ENCODE peak calls at places on chromosomes 7 and 10, in nine cellular contexts. One of them, this sample, is unnamed.

GRCh38 chr10:93757766-93758509 is at the start of gene LGI1:
- DNase-seq in ovary: no peak
- DNase-seq in A549: no peak
- DNase-seq in GM23248: peak; percentile 33
- DNase-seq in foreskin fibroblast: no peak
- DNase-seq in lower lobe of right lung: no peak
- DNase-seq in fibroblast of pulmonary artery: peak; percentile 22
- DNase-seq in aorta: no peak
- DNase-seq in NB4: no peak
- DNase-seq in this sample: no peak

GRCh38 chr10:125692932-125693847 is 10.2 kb upstream of the TEX36 start:
- DNase-seq in ovary: no peak
- DNase-seq in aorta: no peak
- DNase-seq in NB4: no peak
- DNase-seq in lower lobe of right lung: no peak
- DNase-seq in foreskin fibroblast: peak; percentile 77
- DNase-seq in fibroblast of pulmonary artery: no peak
- DNase-seq in GM23248: peak; percentile 84
- DNase-seq in A549: no peak
- DNase-seq in this sample: peak; percentile 68

GRCh38 chr10:60611291-60611747 is 167.0 kb upstream of the CDK1 start:
- DNase-seq in fibroblast of pulmonary artery: peak; percentile 80
- DNase-seq in NB4: no peak
- DNase-seq in A549: peak; percentile 21
- DNase-seq in ovary: no peak
- DNase-seq in GM23248: peak; percentile 92
- DNase-seq in lower lobe of right lung: no peak
- DNase-seq in foreskin fibroblast: peak; percentile 83
- DNase-seq in aorta: no peak
- DNase-seq in this sample: no peak

GRCh38 chr7:105006367-105007139 is 7.5 kb upstream of the KMT2E start:
- DNase-seq in NB4: no peak
- DNase-seq in ovary: no peak
- DNase-seq in fibroblast of pulmonary artery: no peak
- DNase-seq in aorta: no peak
- DNase-seq in GM23248: no peak
- DNase-seq in lower lobe of right lung: no peak
- DNase-seq in foreskin fibroblast: no peak
- DNase-seq in A549: no peak
- DNase-seq in this sample: no peak

GRCh38 chr10:96044686-96045085 is 1.3 kb downstream of the CCNJ start:
- DNase-seq in aorta: no peak
- DNase-seq in GM23248: peak; percentile 75
- DNase-seq in foreskin fibroblast: peak; percentile 54
- DNase-seq in NB4: peak; percentile 79
- DNase-seq in fibroblast of pulmonary artery: peak; percentile 65
- DNase-seq in lower lobe of right lung: no peak
- DNase-seq in ovary: no peak
- DNase-seq in A549: no peak
- DNase-seq in this sample: no peak

GRCh38 chr10:541041-541440 is 148.4 kb downstream of the DIP2C start:
- DNase-seq in lower lobe of right lung: no peak
- DNase-seq in NB4: no peak
- DNase-seq in fibroblast of pulmonary artery: no peak
- DNase-seq in aorta: no peak
- DNase-seq in A549: no peak
- DNase-seq in GM23248: no peak
- DNase-seq in foreskin fibroblast: no peak
- DNase-seq in ovary: no peak
- DNase-seq in this sample: no peak

GRCh38 chr7:157020514-157021070 is 10.1 kb upstream of the MNX1 start:
- DNase-seq in A549: no peak
- DNase-seq in fibroblast of pulmonary artery: no peak
- DNase-seq in ovary: no peak
- DNase-seq in GM23248: no peak
- DNase-seq in aorta: no peak
- DNase-seq in NB4: no peak
- DNase-seq in lower lobe of right lung: no peak
- DNase-seq in foreskin fibroblast: no peak
- DNase-seq in this sample: no peak

GRCh38 chr10:79314761-79315601 is 32.3 kb upstream of the PPIF start:
- DNase-seq in NB4: no peak
- DNase-seq in fibroblast of pulmonary artery: no peak
- DNase-seq in aorta: no peak
- DNase-seq in ovary: no peak
- DNase-seq in GM23248: peak; percentile 27
- DNase-seq in lower lobe of right lung: peak; percentile 41
- DNase-seq in A549: no peak
- DNase-seq in foreskin fibroblast: no peak
- DNase-seq in this sample: no peak

GRCh38 chr7:24384362-24385030 is 100.5 kb downstream of the NPY start:
- DNase-seq in NB4: no peak
- DNase-seq in fibroblast of pulmonary artery: no peak
- DNase-seq in ovary: no peak
- DNase-seq in foreskin fibroblast: no peak
- DNase-seq in GM23248: no peak
- DNase-seq in lower lobe of right lung: no peak
- DNase-seq in aorta: no peak
- DNase-seq in A549: no peak
- DNase-seq in this sample: no peak

GRCh38 chr7:15457959-15458955 is 103.6 kb downstream of the AGMO start:
- DNase-seq in A549: no peak
- DNase-seq in lower lobe of right lung: no peak
- DNase-seq in GM23248: peak; percentile 15
- DNase-seq in ovary: no peak
- DNase-seq in aorta: no peak
- DNase-seq in foreskin fibroblast: no peak
- DNase-seq in fibroblast of pulmonary artery: no peak
- DNase-seq in NB4: no peak
- DNase-seq in this sample: no peak

GRCh38 chr10:36759111-36759805 is 366.1 kb upstream of the ANKRD30A start:
- DNase-seq in foreskin fibroblast: no peak
- DNase-seq in ovary: peak; percentile 44
- DNase-seq in GM23248: peak; percentile 94
- DNase-seq in lower lobe of right lung: no peak
- DNase-seq in A549: peak; percentile 9
- DNase-seq in NB4: no peak
- DNase-seq in fibroblast of pulmonary artery: peak; percentile 73
- DNase-seq in aorta: no peak
- DNase-seq in this sample: peak; percentile 77

GRCh38 chr10:102342462-102342861 is 53.0 kb upstream of the NFKB2 start:
- DNase-seq in NB4: no peak
- DNase-seq in lower lobe of right lung: no peak
- DNase-seq in aorta: no peak
- DNase-seq in GM23248: no peak
- DNase-seq in ovary: no peak
- DNase-seq in foreskin fibroblast: no peak
- DNase-seq in fibroblast of pulmonary artery: no peak
- DNase-seq in A549: no peak
- DNase-seq in this sample: no peak

GRCh38 chr10:43622022-43622421 is 15.8 kb downstream of the ZNF485 start:
- DNase-seq in fibroblast of pulmonary artery: no peak
- DNase-seq in lower lobe of right lung: no peak
- DNase-seq in NB4: no peak
- DNase-seq in GM23248: no peak
- DNase-seq in aorta: no peak
- DNase-seq in ovary: no peak
- DNase-seq in foreskin fibroblast: no peak
- DNase-seq in A549: no peak
- DNase-seq in this sample: no peak

GRCh38 chr10:99345350-99345749 is 16.2 kb downstream of the CNNM1 start:
- DNase-seq in aorta: no peak
- DNase-seq in foreskin fibroblast: peak; percentile 80
- DNase-seq in fibroblast of pulmonary artery: no peak
- DNase-seq in GM23248: peak; percentile 80
- DNase-seq in lower lobe of right lung: no peak
- DNase-seq in ovary: no peak
- DNase-seq in A549: peak; percentile 89
- DNase-seq in NB4: no peak
- DNase-seq in this sample: peak; percentile 48

DNA sequence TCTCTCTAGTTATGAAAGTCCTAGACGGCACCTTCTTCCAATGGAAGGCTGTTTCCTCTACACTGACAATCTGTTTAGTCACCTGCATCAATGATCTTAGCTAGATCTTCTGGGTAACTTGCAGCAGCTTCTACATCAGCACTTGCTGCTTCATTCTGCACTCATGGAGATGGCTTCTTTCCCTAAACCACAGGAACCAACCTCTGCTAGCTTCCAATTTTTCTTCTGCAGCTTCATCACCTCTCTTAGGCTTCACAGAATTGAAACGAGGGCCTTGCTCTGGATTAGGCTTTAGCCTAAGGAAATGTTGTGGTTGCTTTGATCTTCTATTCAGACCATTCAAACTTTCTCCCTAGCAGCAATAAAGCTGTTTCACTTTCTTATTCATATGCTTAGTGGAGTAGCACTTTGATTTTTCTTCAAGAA is 24.6 kb downstream of the NAMPT start:
- DNase-seq in fibroblast of pulmonary artery: no peak
- DNase-seq in A549: no peak
- DNase-seq in foreskin fibroblast: no peak
- DNase-seq in aorta: no peak
- DNase-seq in GM23248: peak; percentile 32
- DNase-seq in NB4: no peak
- DNase-seq in ovary: no peak
- DNase-seq in lower lobe of right lung: no peak
- DNase-seq in this sample: no peak
- H3K4me3 ChIP-seq in fibroblast of pulmonary artery: no peak overlapping the region
- H3K4me3 ChIP-seq in A549: no peak overlapping the region
- H3K4me3 ChIP-seq in foreskin fibroblast: no peak overlapping the region
- H3K4me3 ChIP-seq in aorta: no peak overlapping the region
- H3K4me3 ChIP-seq in GM23248: no peak overlapping the region
- H3K4me3 ChIP-seq in NB4: no peak overlapping the region
- H3K4me3 ChIP-seq in ovary: no peak overlapping the region
- H3K4me3 ChIP-seq in lower lobe of right lung: no peak overlapping the region
- H3K4me3 ChIP-seq in this sample: no peak overlapping the region

DNA sequence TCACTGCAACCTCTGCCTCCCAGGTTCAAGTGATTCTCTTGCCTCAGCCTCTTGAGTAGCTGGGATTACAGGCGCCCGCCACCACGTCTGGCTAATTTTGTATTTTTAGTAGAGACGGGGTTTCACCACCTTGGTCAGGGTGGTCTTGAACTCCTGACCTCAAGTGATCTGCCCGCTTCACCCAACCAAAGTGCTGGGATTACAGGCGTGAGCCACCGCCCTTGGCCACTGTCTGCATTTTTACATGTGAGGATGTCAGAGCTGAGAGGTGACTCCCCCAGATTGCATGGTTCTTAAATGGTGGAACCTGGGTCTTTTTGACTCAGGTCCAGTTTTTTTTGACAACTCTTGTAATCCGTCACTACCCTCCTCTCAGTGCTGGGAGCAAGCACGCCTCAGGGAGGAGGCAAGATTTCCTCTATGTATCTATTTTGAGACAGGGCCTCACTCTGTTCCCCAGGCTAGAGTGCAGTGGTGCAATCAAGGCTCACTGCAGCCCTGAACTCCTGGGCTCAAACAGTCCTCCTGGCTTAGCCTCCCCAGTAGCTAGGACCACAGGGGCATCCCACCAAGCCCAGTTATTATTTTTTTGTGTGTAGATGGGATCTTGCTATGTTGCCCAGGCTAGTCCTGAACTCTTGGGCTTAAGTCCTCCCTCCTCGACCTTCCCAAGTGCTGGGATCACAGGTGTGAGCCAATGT is 1.2 kb upstream of the SRRT start:
- DNase-seq in A549: no peak
- DNase-seq in ovary: no peak
- DNase-seq in fibroblast of pulmonary artery: no peak
- DNase-seq in GM23248: no peak
- DNase-seq in aorta: no peak
- DNase-seq in foreskin fibroblast: no peak
- DNase-seq in lower lobe of right lung: no peak
- DNase-seq in NB4: peak; percentile 19
- DNase-seq in this sample: no peak
- H3K4me3 ChIP-seq in A549: peak overlapping the region; percentile 98
- H3K4me3 ChIP-seq in ovary: peak overlapping the region; percentile 88
- H3K4me3 ChIP-seq in fibroblast of pulmonary artery: no peak overlapping the region
- H3K4me3 ChIP-seq in GM23248: peak overlapping the region; percentile 92
- H3K4me3 ChIP-seq in aorta: no peak overlapping the region
- H3K4me3 ChIP-seq in foreskin fibroblast: no peak overlapping the region
- H3K4me3 ChIP-seq in lower lobe of right lung: peak overlapping the region; percentile 91
- H3K4me3 ChIP-seq in NB4: peak overlapping the region; percentile 64
- H3K4me3 ChIP-seq in this sample: no peak overlapping the region

GRCh38 chr10:69056129-69056528 is 31.8 kb upstream of the SRGN start:
- DNase-seq in ovary: no peak
- DNase-seq in foreskin fibroblast: no peak
- DNase-seq in aorta: peak; percentile 69
- DNase-seq in A549: no peak
- DNase-seq in NB4: peak; percentile 68
- DNase-seq in lower lobe of right lung: peak; percentile 73
- DNase-seq in GM23248: peak; percentile 15
- DNase-seq in fibroblast of pulmonary artery: no peak
- DNase-seq in this sample: no peak
- H3K4me3 ChIP-seq in ovary: no peak overlapping the region
- H3K4me3 ChIP-seq in foreskin fibroblast: no peak overlapping the region
- H3K4me3 ChIP-seq in aorta: no peak overlapping the region
- H3K4me3 ChIP-seq in A549: no peak overlapping the region
- H3K4me3 ChIP-seq in NB4: no peak overlapping the region
- H3K4me3 ChIP-seq in lower lobe of right lung: no peak overlapping the region
- H3K4me3 ChIP-seq in GM23248: no peak overlapping the region
- H3K4me3 ChIP-seq in fibroblast of pulmonary artery: no peak overlapping the region
- H3K4me3 ChIP-seq in this sample: no peak overlapping the region

GRCh38 chr10:86363184-86363832 is 3.3 kb downstream of the GRID1 start:
- DNase-seq in NB4: no peak
- DNase-seq in lower lobe of right lung: peak; percentile 73
- DNase-seq in aorta: peak; percentile 63
- DNase-seq in A549: peak; percentile 58
- DNase-seq in fibroblast of pulmonary artery: no peak
- DNase-seq in GM23248: peak; percentile 33
- DNase-seq in foreskin fibroblast: no peak
- DNase-seq in ovary: peak; percentile 50
- DNase-seq in this sample: no peak
- H3K4me3 ChIP-seq in NB4: no peak overlapping the region
- H3K4me3 ChIP-seq in lower lobe of right lung: peak overlapping the region; percentile 36
- H3K4me3 ChIP-seq in aorta: no peak overlapping the region
- H3K4me3 ChIP-seq in A549: peak overlapping the region; percentile 39
- H3K4me3 ChIP-seq in fibroblast of pulmonary artery: no peak overlapping the region
- H3K4me3 ChIP-seq in GM23248: no peak overlapping the region
- H3K4me3 ChIP-seq in foreskin fibroblast: no peak overlapping the region
- H3K4me3 ChIP-seq in ovary: no peak overlapping the region
- H3K4me3 ChIP-seq in this sample: no peak overlapping the region

GRCh38 chr10:70054902-70055301 is 2.3 kb downstream of the MACROH2A2 start:
- DNase-seq in A549: no peak
- DNase-seq in fibroblast of pulmonary artery: no peak
- DNase-seq in lower lobe of right lung: no peak
- DNase-seq in aorta: no peak
- DNase-seq in ovary: no peak
- DNase-seq in GM23248: no peak
- DNase-seq in foreskin fibroblast: no peak
- DNase-seq in NB4: no peak
- DNase-seq in this sample: no peak
- H3K4me3 ChIP-seq in A549: no peak overlapping the region
- H3K4me3 ChIP-seq in fibroblast of pulmonary artery: no peak overlapping the region
- H3K4me3 ChIP-seq in lower lobe of right lung: no peak overlapping the region
- H3K4me3 ChIP-seq in aorta: no peak overlapping the region
- H3K4me3 ChIP-seq in ovary: no peak overlapping the region
- H3K4me3 ChIP-seq in GM23248: no peak overlapping the region
- H3K4me3 ChIP-seq in foreskin fibroblast: no peak overlapping the region
- H3K4me3 ChIP-seq in NB4: no peak overlapping the region
- H3K4me3 ChIP-seq in this sample: no peak overlapping the region